ENCODE peak calls at places on chromosomes 5 and 9, in eight cellular contexts. S is NB4; W is non-pigmented ciliary epithelial cell; K is iPS DF 19.7; R is astrocyte of the spinal cord; N is activated CD8-positive, alpha-beta memory T cell treated with anti-CD3 and anti-CD28 coated beads, Interleukin-2, amount 10 ng/mL, durations not matched to agents 7 days and 5 days; F is GM19239; M is activated naive CD4-positive, alpha-beta T cell. T is an unnamed sample.

GRCh38 chr9:135848341-135849047 is 58.9 kb downstream of the CAMSAP1 start:
- DNase-seq in R (no peak), F (no peak), W (no peak), M (no peak), S (no peak), K (no peak), N (no peak), T (no peak)

GRCh38 chr9:94135222-94135621 is 51.0 kb downstream of the PTPDC1 start:
- DNase-seq in F (no peak), W (peak), M (no peak), N (no peak), R (peak), K (no peak), S (no peak), T (no peak)

GRCh38 chr5:177312649-177313181 is 1.0 kb upstream of the MXD3 start:
- DNase-seq in N (peak), S (no peak), K (no peak), W (no peak), M (no peak), F (peak), R (peak), T (peak)

GRCh38 chr9:79745752-79746336 is 174.1 kb downstream of the TLE4 start:
- DNase-seq in F (no peak), K (no peak), S (no peak), R (no peak), M (no peak), W (no peak), N (no peak), T (no peak)

GRCh38 chr9:21965401-21965951 is 28.7 kb downstream of the CDKN2A start:
- DNase-seq in F (peak), R (peak), N (peak), M (no peak), S (no peak), K (no peak), W (no peak), T (no peak)

GRCh38 chr9:127201071-127201541 is 63.5 kb upstream of the GARNL3 start:
- DNase-seq in K (no peak), S (no peak), M (no peak), F (no peak), N (no peak), W (no peak), R (no peak), T (no peak)

GRCh38 chr5:97067296-97067695 is 75.1 kb downstream of the LIX1 start:
- DNase-seq in W (no peak), S (no peak), R (no peak), K (no peak), M (no peak), F (no peak), N (no peak), T (no peak)

GRCh38 chr5:175494271-175495183 is 16.2 kb downstream of the SFXN1 start:
- DNase-seq in S (peak), M (no peak), K (no peak), N (no peak), R (no peak), W (no peak), F (no peak), T (no peak)

GRCh38 chr5:68320094-68320986 is 104.8 kb downstream of the PIK3R1 start:
- DNase-seq in N (no peak), M (no peak), R (no peak), K (no peak), S (no peak), W (no peak), F (no peak), T (no peak)

GRCh38 chr5:149561848-149562247 is 10.6 kb upstream of the CSNK1A1 start:
- DNase-seq in R (peak), N (no peak), F (no peak), K (peak), W (peak), M (no peak), S (peak), T (no peak)

GRCh38 chr5:43627028-43627427 is 24.0 kb downstream of the NNT start:
- DNase-seq in K (no peak), M (no peak), N (no peak), S (peak), F (no peak), W (no peak), R (peak), T (peak)

GRCh38 chr5:67401166-67401565 is 204.6 kb upstream of the CD180 start:
- DNase-seq in R (no peak), N (no peak), K (no peak), F (no peak), W (no peak), M (no peak), S (no peak), T (no peak)

GRCh38 chr9:89375181-89375760 is 57.0 kb downstream of the SECISBP2 start:
- DNase-seq in K (no peak), S (peak), W (no peak), M (no peak), F (peak), N (peak), R (no peak), T (peak)

GRCh38 chr5:177123789-177124485 is 9.6 kb upstream of the NSD1 start:
- DNase-seq in W (no peak), R (no peak), M (no peak), N (no peak), F (no peak), K (no peak), S (no peak), T (no peak)

GRCh38 chr5:23332650-23333251 is 174.7 kb upstream of the PRDM9 start:
- DNase-seq in M (no peak), F (no peak), K (no peak), W (no peak), S (peak), R (peak), N (no peak), T (no peak)

GRCh38 chr5:117497626-117498025 is 923.0 kb upstream of the SEMA6A start:
- DNase-seq in W (no peak), R (no peak), K (no peak), M (no peak), F (no peak), N (no peak), S (no peak), T (no peak)

GRCh38 chr5:1077491-1078020 is 34.3 kb downstream of the SLC12A7 start:
- DNase-seq in M (no peak), R (no peak), W (no peak), N (no peak), F (no peak), K (no peak), S (no peak), T (no peak)

GRCh38 chr9:133121200-133122166 is at the start of gene RALGDS:
- DNase-seq in M (peak), R (peak), W (no peak), N (peak), F (peak), K (no peak), S (peak), T (peak)

T was measured in KBM-7.